ENCODE peak calls at places on chromosomes 1 and 21, in nine cellular contexts. N is ovary, X is heart left ventricle, A is Peyer's patch, S is lower leg skin, D is A549, I is transverse colon, V is esophagus muscularis mucosa, R is right lobe of liver. E is an unnamed sample.

GRCh38 chr1:167627865-167628641 is 2.0 kb upstream of the RCSD1 start:
- DNase-seq in N (no peak), X (no peak), A (peak), S (no peak), D (no peak), I (peak), V (no peak), R (no peak), E (no peak)

GRCh38 chr1:40711465-40712404 is 20.2 kb downstream of the NFYC start:
- DNase-seq in N (no peak), X (peak), A (no peak), S (peak), D (no peak), I (peak), V (no peak), R (no peak), E (no peak)

GRCh38 chr1:20475002-20475401 is 11.0 kb downstream of the CAMK2N1 start:
- DNase-seq in N (no peak), X (no peak), A (peak), S (no peak), D (no peak), I (peak), V (no peak), R (no peak), E (no peak)

GRCh38 chr1:94408104-94408503 is 10.1 kb upstream of the ABCD3 start:
- DNase-seq in N (no peak), X (no peak), A (no peak), S (no peak), D (no peak), I (no peak), V (no peak), R (no peak), E (no peak)

GRCh38 chr1:24910751-24911650 is 19.1 kb downstream of the RUNX3 start:
- DNase-seq in N (no peak), X (no peak), A (peak), S (peak), D (peak), I (peak), V (no peak), R (no peak), E (no peak)

GRCh38 chr1:150567341-150567716 is 12.1 kb downstream of the MCL1 start:
- DNase-seq in N (no peak), X (no peak), A (peak), S (peak), D (no peak), I (peak), V (no peak), R (no peak), E (no peak)

GRCh38 chr1:45488978-45489377 is 2.0 kb downstream of the TESK2 start:
- DNase-seq in N (no peak), X (no peak), A (no peak), S (no peak), D (no peak), I (no peak), V (no peak), R (no peak), E (no peak)

GRCh38 chr1:182556279-182556678 is 32.8 kb downstream of the RNASEL start:
- DNase-seq in N (no peak), X (no peak), A (no peak), S (no peak), D (no peak), I (no peak), V (no peak), R (no peak), E (no peak)

GRCh38 chr21:46081022-46081861 is 16.7 kb upstream of the COL6A2 start:
- DNase-seq in N (peak), X (peak), A (peak), S (no peak), D (no peak), I (no peak), V (peak), R (no peak), E (peak)

GRCh38 chr1:18786149-18786548 is 73.3 kb downstream of the TAS1R2 start:
- DNase-seq in N (no peak), X (no peak), A (no peak), S (no peak), D (no peak), I (no peak), V (no peak), R (no peak), E (no peak)

GRCh38 chr1:215728206-215728605 is 161.1 kb downstream of the KCTD3 start:
- DNase-seq in N (no peak), X (no peak), A (no peak), S (no peak), D (no peak), I (no peak), V (no peak), R (no peak), E (no peak)

GRCh38 chr1:66397192-66397591 is 136.8 kb upstream of the SGIP1 start:
- DNase-seq in N (no peak), X (no peak), A (no peak), S (no peak), D (no peak), I (no peak), V (no peak), R (no peak), E (no peak)

GRCh38 chr21:33836408-33836807 is 79.2 kb downstream of the ATP5PO start:
- DNase-seq in N (no peak), X (no peak), A (no peak), S (no peak), D (no peak), I (no peak), V (no peak), R (no peak), E (no peak)

GRCh38 chr1:180533571-180533987 is 25.2 kb upstream of the OVAAL start:
- DNase-seq in N (peak), X (peak), A (peak), S (peak), D (peak), I (peak), V (no peak), R (peak), E (peak)

GRCh38 chr1:174797398-174797797 is 202.3 kb upstream of the CACYBP start:
- DNase-seq in N (no peak), X (no peak), A (no peak), S (no peak), D (no peak), I (no peak), V (no peak), R (no peak), E (no peak)

GRCh38 chr1:13780780-13781179 is 80.8 kb downstream of the PRDM2 start:
- DNase-seq in N (no peak), X (no peak), A (no peak), S (no peak), D (no peak), I (no peak), V (no peak), R (no peak), E (no peak)

GRCh38 chr1:51976831-51977602 is 13.5 kb downstream of the RAB3B start:
- DNase-seq in N (no peak), X (no peak), A (no peak), S (no peak), D (no peak), I (no peak), V (no peak), R (peak), E (no peak)

GRCh38 chr1:210527091-210527490 is 198.4 kb downstream of the HHAT start:
- DNase-seq in N (no peak), X (no peak), A (no peak), S (no peak), D (no peak), I (no peak), V (no peak), R (no peak), E (no peak)

GRCh38 chr1:36349241-36349671 is 25.8 kb upstream of the EVA1B start:
- DNase-seq in N (no peak), X (no peak), A (no peak), S (no peak), D (no peak), I (no peak), V (no peak), R (no peak), E (no peak)

GRCh38 chr1:173482683-173483082 is 5.5 kb downstream of the PRDX6 start:
- DNase-seq in N (no peak), X (no peak), A (no peak), S (no peak), D (no peak), I (no peak), V (no peak), R (no peak), E (no peak)

GRCh38 chr21:33780631-33781030 is 135.0 kb downstream of the ATP5PO start:
- DNase-seq in N (no peak), X (no peak), A (no peak), S (no peak), D (no peak), I (no peak), V (no peak), R (no peak), E (no peak)

GRCh38 chr1:211013346-211014240 is 120.4 kb downstream of the KCNH1 start:
- DNase-seq in N (no peak), X (no peak), A (no peak), S (no peak), D (no peak), I (no peak), V (no peak), R (no peak), E (no peak)

GRCh38 chr1:11482904-11483479 is 4.0 kb downstream of the DISP3 start:
- DNase-seq in N (no peak), X (no peak), A (no peak), S (no peak), D (no peak), I (no peak), V (no peak), R (no peak), E (no peak)

GRCh38 chr1:77900687-77901293 is 12.4 kb downstream of the NEXN start:
- DNase-seq in N (peak), X (no peak), A (peak), S (no peak), D (peak), I (peak), V (no peak), R (no peak), E (no peak)

GRCh38 chr1:155859881-155860841 is 794 bp downstream of the SYT11 start:
- DNase-seq in N (peak), X (peak), A (peak), S (peak), D (no peak), I (peak), V (no peak), R (peak), E (peak)
- TF ChIP-seq POLR2A in N (peak), X (no peak), A (no peak), S (no peak), D (no peak), I (no peak), V (no peak), R (no peak), E (no peak)

DNA sequence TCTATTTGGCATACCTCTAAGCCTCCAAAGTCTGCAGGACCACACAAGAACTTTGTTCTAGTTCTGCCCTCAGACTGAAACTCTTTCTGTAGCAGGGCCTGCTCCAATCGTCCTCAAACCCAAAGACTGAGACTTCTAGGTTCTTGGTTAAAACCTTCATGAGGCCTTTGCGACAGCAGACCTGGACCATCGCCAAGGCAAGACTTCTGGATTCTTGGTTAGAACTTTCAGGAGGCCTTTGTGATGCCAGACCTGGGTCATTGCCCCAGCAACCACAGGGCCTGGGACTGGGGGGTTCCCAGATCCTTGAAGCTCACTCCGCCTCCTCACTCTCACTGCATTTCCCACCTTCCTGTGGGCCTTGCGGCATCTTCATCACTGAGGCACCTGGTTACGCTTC is at the start of gene ATP1A4:
- DNase-seq in N (no peak), X (no peak), A (peak), S (no peak), D (no peak), I (no peak), V (no peak), R (no peak), E (no peak)
- TF ChIP-seq POLR2A in N (no peak), X (no peak), A (no peak), S (no peak), D (no peak), I (no peak), V (no peak), R (no peak), E (no peak)

GRCh38 chr1:110086959-110087358 is 16.5 kb upstream of the ALX3 start:
- DNase-seq in N (no peak), X (no peak), A (no peak), S (no peak), D (no peak), I (no peak), V (no peak), R (no peak), E (no peak)

GRCh38 chr1:110082477-110082876 is 12.0 kb upstream of the ALX3 start:
- DNase-seq in N (no peak), X (no peak), A (no peak), S (no peak), D (no peak), I (no peak), V (no peak), R (no peak), E (no peak)

GRCh38 chr1:110083453-110084225 is 13.2 kb upstream of the ALX3 start:
- DNase-seq in N (peak), X (no peak), A (no peak), S (no peak), D (no peak), I (no peak), V (no peak), R (no peak), E (no peak)

GRCh38 chr1:110085666-110086065 is 15.2 kb upstream of the ALX3 start:
- DNase-seq in N (no peak), X (no peak), A (no peak), S (no peak), D (no peak), I (no peak), V (no peak), R (no peak), E (no peak)

DNA sequence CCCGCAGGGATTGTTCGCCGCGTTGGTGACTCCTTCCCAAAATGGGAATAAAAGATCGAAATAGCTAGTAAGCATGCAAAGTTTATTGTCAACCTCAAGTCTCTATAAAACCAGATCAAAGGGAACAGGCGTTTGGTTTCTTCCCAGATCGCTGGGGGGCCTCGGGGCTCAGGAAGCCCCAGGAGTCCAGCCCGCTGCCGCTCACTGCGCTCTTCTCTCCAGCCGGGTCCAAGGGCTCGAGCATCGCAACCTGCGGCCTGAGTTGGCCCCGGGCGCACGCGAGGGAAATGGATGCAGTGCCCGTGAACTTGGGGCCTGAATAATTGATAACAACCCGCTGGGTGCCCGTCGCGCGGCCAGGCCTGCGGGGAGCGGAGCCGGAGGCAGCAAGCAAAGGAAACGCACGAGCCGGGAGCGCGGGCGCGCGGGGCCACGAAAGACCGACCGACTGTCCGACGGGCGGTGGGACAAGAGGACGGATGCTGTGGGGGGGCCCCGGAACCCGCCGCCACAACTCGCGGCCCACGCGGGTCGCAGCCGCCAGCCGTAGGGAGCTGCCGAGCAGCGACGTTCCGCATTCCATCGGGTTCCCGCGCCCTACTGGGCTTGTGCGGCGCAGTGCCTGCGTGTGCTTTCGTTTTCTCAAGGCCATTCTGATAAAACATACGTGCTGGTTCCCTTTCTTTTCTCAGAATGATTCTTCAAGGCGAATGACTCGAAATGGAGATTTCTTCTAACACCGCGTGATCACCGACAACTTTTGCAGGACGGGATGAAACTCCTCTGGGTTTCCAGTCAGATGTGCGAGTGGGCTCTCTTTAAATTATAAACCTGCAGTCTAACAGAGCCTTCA is 14.0 kb upstream of the ALX3 start:
- DNase-seq in N (peak), X (peak), A (peak), S (no peak), D (no peak), I (peak), V (no peak), R (peak), E (peak)
- TF ChIP-seq POLR2A in N (peak), X (no peak), A (no peak), S (no peak), D (no peak), I (no peak), V (no peak), R (no peak), E (no peak)

DNA sequence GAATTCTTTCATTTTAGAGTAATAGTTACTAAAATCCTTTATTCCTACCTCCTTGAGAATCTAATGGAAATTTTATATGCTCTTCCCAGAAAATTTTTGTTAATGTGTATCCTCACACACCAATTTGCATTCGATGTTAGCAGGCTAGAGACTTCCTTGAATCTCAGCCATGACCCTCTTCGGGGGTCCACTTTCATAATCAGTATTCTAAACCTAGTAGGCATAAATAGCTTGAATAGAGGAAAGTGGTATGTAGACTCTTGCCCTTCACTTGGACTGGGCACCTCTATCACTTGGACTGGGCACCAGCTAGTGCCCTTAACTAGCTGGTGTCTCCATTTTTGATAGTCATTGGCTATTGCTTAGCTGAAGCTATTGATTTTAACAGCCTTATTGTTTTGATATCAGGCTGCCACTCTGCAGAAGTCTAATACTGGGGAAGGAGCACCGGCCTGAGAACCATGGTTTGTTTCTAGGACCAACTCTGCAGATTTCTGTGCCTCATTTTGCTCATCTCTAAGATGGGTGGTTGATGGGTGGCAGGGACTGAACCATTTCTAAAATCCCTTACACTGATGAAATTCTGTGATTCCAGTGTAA is 42.8 kb downstream of the MRPL39 start:
- DNase-seq in N (no peak), X (no peak), A (no peak), S (no peak), D (no peak), I (no peak), V (no peak), R (no peak), E (no peak)
- TF ChIP-seq POLR2A in N (no peak), X (no peak), A (no peak), S (no peak), D (no peak), I (no peak), V (no peak), R (no peak), E (no peak)

DNA sequence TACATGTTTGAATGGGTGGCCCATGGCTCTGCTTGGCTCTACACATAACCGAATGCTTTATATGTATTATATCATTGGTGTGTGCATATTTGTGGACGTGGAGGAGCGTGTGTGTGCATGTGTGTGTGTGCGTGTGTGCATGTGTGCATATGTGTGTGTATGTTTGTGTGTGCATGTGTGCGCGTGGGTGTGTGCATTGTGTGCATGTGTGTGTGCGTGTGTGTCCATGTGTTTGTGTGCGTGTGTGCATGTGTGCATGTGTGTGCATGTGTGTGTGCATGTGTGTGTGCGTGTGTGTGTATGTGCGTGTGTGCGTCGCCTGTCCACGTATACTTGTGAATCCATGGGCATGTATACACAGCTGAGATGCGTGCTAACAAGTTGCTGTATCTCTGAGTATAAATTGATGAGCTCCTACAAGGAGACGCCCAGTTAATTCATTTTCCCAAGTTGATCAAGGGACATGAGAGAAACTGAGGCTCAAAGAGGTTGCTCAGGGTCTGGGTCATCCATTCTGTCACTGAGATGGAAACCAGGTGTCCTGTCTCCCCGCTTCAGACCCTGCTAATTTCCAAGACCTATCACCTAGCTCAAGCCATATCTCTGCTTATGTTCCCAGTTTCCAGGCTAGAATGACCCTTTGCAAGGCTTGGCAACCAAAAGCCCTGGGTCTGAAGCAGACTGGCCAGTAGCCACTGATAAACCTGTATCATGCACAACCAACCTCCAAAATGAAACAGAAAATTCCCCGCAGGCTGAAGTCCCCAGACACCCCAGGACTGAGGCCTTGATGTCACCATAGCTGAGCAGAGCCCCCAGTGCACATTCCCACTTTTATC is 2.8 kb upstream of the CTRC start:
- DNase-seq in N (no peak), X (no peak), A (no peak), S (no peak), D (no peak), I (no peak), V (no peak), R (no peak), E (no peak)
- TF ChIP-seq POLR2A in N (no peak), X (no peak), A (no peak), S (no peak), D (no peak), I (no peak), V (no peak), R (no peak), E (no peak)

DNA sequence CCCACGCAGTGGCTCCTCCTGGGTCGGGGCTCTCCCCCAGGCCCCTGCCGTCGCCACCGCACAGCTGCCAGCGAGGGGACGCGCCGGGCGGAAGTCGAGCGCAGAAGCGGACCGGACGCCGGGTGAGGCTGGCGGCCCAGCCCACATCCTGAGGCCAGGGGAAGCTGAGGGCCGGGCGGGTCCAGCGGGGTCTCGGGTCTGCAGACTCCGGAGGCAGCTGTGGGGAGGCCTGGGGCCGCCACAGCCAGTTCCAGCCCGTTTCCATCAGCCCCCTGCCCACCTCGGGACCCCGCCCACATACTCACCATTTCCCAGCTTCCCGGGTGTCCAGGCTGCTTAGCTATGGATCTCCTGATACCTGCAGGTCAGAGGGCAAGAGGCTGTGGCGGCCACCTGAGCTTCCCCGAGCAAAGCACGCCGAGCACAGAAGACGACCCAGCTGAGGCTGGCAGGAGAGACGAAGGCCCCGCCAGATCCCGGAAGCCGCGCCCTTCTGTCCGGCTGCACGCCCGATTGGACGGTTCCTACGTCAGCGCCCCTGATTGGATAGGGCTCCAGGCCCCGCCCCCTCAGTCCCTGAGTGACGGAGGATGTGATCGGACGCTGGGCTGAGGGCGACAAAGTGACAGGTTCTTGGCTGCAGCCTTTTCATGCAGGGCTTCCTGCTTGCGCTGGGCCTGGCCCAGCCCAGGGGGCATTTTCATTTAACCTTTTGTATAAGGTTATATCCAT is 38.7 kb upstream of the ZNF124 start:
- DNase-seq in N (peak), X (peak), A (peak), S (peak), D (peak), I (peak), V (peak), R (peak), E (peak)
- TF ChIP-seq POLR2A in N (peak), X (peak), A (peak), S (no peak), D (peak), I (peak), V (no peak), R (peak), E (peak)

GRCh38 chr1:111415461-111415860 is 12.1 kb downstream of the OVGP1 start:
- DNase-seq in N (no peak), X (no peak), A (no peak), S (no peak), D (no peak), I (no peak), V (peak), R (no peak), E (no peak)
- TF ChIP-seq POLR2A in N (no peak), X (no peak), A (no peak), S (no peak), D (no peak), I (no peak), V (no peak), R (no peak), E (no peak)